ENCODE peak calls at places on chromosomes 12 and 14, in four cellular contexts. M is activated T-helper 1 cell treated with anti-CD3 and anti-CD28 coated beads, Interleukin-12 subunit alpha, Interleukin-12 subunit beta, Interleukin-2, Interleukin-4 antibody, amounts not matched to agents 30 ng/mL and 10 ng/mL and 1 ng/mL, durations not matched to agents 14 hours and 24 hours and 36 hours; L is fibroblast of gingiva; Z is NCI-H1092 treated with DMSO at 0.1 percent for 48 hours. A is an unnamed sample.

GRCh38 chr14:81298122-81298521 is 77.4 kb upstream of the GTF2A1 start:
- DNase-seq in M (no peak), L (no peak), Z (no peak), A (no peak)

GRCh38 chr12:25384038-25384953 is 133.6 kb upstream of the KRAS start:
- DNase-seq in M (no peak), L (no peak), Z (peak; percentile 30), A (no peak)

GRCh38 chr12:16086462-16086861 is 175.3 kb downstream of the DERA start:
- DNase-seq in M (no peak), L (no peak), Z (no peak), A (no peak)

GRCh38 chr14:99561827-99562226 is 42.2 kb downstream of the CCDC85C start:
- DNase-seq in M (no peak), L (no peak), Z (no peak), A (peak; percentile 53)

GRCh38 chr12:8508224-8508623 is 5.1 kb upstream of the CLEC4D start:
- DNase-seq in M (no peak), L (no peak), Z (no peak), A (no peak)

GRCh38 chr12:12247584-12247983 is 19.3 kb downstream of the LRP6 start:
- DNase-seq in M (no peak), L (no peak), Z (no peak), A (no peak)

GRCh38 chr14:94117856-94118255 is 7.3 kb downstream of the IFI27 start:
- DNase-seq in M (no peak), L (no peak), Z (no peak), A (no peak)

GRCh38 chr12:9786726-9787339 is 26.1 kb upstream of the CD69 start:
- DNase-seq in M (no peak), L (peak; percentile 19), Z (no peak), A (no peak)

GRCh38 chr12:52249511-52250047 is 16.5 kb downstream of the KRT7 start:
- DNase-seq in M (no peak), L (no peak), Z (no peak), A (no peak)

GRCh38 chr12:76311796-76312195 is 36.4 kb downstream of the BBS10 start:
- DNase-seq in M (no peak), L (peak; percentile 73), Z (no peak), A (no peak)

GRCh38 chr12:124684971-124685688 is 117.7 kb upstream of the NCOR2 start:
- DNase-seq in M (no peak), L (peak; percentile 63), Z (no peak), A (peak; percentile 72)

A was measured in G401.